ENCODE peak calls at places on chromosomes 13 and 19, in six cellular contexts. One of them, this sample, is unnamed.

GRCh38 chr19:411723-412355 is 2.9 kb upstream of the C2CD4C start:
- DNase-seq in epithelial cell of proximal tubule: no peak
- DNase-seq in GM10248: no peak
- DNase-seq in osteocyte: no peak
- DNase-seq in CD8-positive, alpha-beta T cell: no peak
- DNase-seq in fibroblast of the aortic adventitia: no peak
- DNase-seq in this sample: peak

GRCh38 chr19:52941941-52942370 is 18.7 kb upstream of the ZNF888 start:
- DNase-seq in fibroblast of the aortic adventitia: peak
- DNase-seq in CD8-positive, alpha-beta T cell: peak
- DNase-seq in epithelial cell of proximal tubule: no peak
- DNase-seq in GM10248: peak
- DNase-seq in osteocyte: no peak
- DNase-seq in this sample: peak

GRCh38 chr19:49940482-49940791 is 11.1 kb upstream of the NUP62 start:
- DNase-seq in epithelial cell of proximal tubule: no peak
- DNase-seq in CD8-positive, alpha-beta T cell: no peak
- DNase-seq in fibroblast of the aortic adventitia: no peak
- DNase-seq in GM10248: no peak
- DNase-seq in osteocyte: no peak
- DNase-seq in this sample: no peak

GRCh38 chr13:28707629-28708427 is 10.9 kb downstream of the SLC46A3 start:
- DNase-seq in CD8-positive, alpha-beta T cell: no peak
- DNase-seq in fibroblast of the aortic adventitia: peak
- DNase-seq in GM10248: peak
- DNase-seq in osteocyte: no peak
- DNase-seq in epithelial cell of proximal tubule: no peak
- DNase-seq in this sample: no peak

GRCh38 chr13:110306960-110307696 is at the start of the genes COL4A1 and COL4A2:
- DNase-seq in epithelial cell of proximal tubule: no peak
- DNase-seq in GM10248: no peak
- DNase-seq in fibroblast of the aortic adventitia: peak
- DNase-seq in osteocyte: peak
- DNase-seq in CD8-positive, alpha-beta T cell: no peak
- DNase-seq in this sample: peak

GRCh38 chr19:33186431-33186830 is 7.7 kb upstream of the LRP3 start:
- DNase-seq in fibroblast of the aortic adventitia: no peak
- DNase-seq in GM10248: no peak
- DNase-seq in epithelial cell of proximal tubule: no peak
- DNase-seq in CD8-positive, alpha-beta T cell: no peak
- DNase-seq in osteocyte: no peak
- DNase-seq in this sample: no peak

GRCh38 chr13:65932013-65932412 is 1298.1 kb downstream of the PCDH9 start:
- DNase-seq in GM10248: no peak
- DNase-seq in fibroblast of the aortic adventitia: no peak
- DNase-seq in CD8-positive, alpha-beta T cell: no peak
- DNase-seq in epithelial cell of proximal tubule: no peak
- DNase-seq in osteocyte: no peak
- DNase-seq in this sample: no peak

GRCh38 chr19:27671876-27672275 is 1541.1 kb downstream of the UQCRFS1 start:
- DNase-seq in osteocyte: no peak
- DNase-seq in CD8-positive, alpha-beta T cell: no peak
- DNase-seq in epithelial cell of proximal tubule: no peak
- DNase-seq in fibroblast of the aortic adventitia: no peak
- DNase-seq in GM10248: no peak
- DNase-seq in this sample: no peak

GRCh38 chr19:46926201-46927071 is 65.6 kb downstream of the ARHGAP35 start:
- DNase-seq in fibroblast of the aortic adventitia: no peak
- DNase-seq in osteocyte: no peak
- DNase-seq in epithelial cell of proximal tubule: no peak
- DNase-seq in CD8-positive, alpha-beta T cell: no peak
- DNase-seq in GM10248: no peak
- DNase-seq in this sample: no peak

GRCh38 chr19:56133858-56134654 is 7.0 kb upstream of the ZNF444 start:
- DNase-seq in CD8-positive, alpha-beta T cell: no peak
- DNase-seq in fibroblast of the aortic adventitia: no peak
- DNase-seq in GM10248: peak
- DNase-seq in epithelial cell of proximal tubule: no peak
- DNase-seq in osteocyte: no peak
- DNase-seq in this sample: peak

GRCh38 chr13:93227280-93227905 is 786 bp downstream of the GPC6 start:
- DNase-seq in osteocyte: no peak
- DNase-seq in epithelial cell of proximal tubule: no peak
- DNase-seq in GM10248: no peak
- DNase-seq in fibroblast of the aortic adventitia: peak
- DNase-seq in CD8-positive, alpha-beta T cell: no peak
- DNase-seq in this sample: peak

DNA sequence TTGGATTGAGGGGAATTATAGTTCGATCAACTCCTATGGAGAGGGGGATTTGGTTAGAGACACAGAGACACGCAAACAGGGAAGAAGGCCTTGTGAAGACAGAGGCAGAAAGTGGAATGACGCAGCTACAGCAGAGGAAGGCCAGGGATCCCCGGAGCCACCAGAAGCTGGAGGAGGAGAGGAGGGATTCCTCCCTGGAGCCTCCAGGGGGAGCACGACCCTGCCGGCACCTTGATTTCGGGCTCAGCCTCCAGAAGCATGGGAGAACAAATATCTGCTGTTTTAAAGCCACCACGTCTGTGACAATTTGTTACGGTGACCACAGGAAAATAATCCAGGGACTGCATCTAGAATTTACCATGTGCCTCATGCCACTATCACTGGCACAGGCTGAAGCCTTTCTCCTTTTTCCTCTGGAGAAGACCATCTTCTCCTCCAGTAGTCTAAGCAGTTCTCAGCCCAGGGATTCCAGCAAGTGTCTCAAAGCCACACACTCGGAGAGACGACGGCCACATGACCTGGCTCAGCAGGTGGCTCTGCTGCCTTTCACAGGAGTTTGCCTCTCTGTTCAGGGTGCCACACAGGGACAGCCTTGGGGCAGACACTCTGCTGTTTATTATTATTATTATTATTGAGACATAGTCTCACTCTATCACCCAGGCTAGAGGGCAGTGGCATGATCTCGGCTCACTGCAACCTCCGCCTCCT is 39.9 kb upstream of the CCNE1 start:
- DNase-seq in epithelial cell of proximal tubule: no peak
- DNase-seq in GM10248: peak
- DNase-seq in osteocyte: no peak
- DNase-seq in fibroblast of the aortic adventitia: peak
- DNase-seq in CD8-positive, alpha-beta T cell: peak
- DNase-seq in this sample: peak
- TF ChIP-seq CTCF in epithelial cell of proximal tubule: peak
- TF ChIP-seq CTCF in GM10248: peak
- TF ChIP-seq CTCF in osteocyte: peak
- TF ChIP-seq CTCF in fibroblast of the aortic adventitia: peak
- TF ChIP-seq CTCF in CD8-positive, alpha-beta T cell: peak
- TF ChIP-seq CTCF in this sample: peak

GRCh38 chr19:40335101-40335500 is 13.1 kb downstream of the C19orf47 start:
- DNase-seq in osteocyte: no peak
- DNase-seq in fibroblast of the aortic adventitia: no peak
- DNase-seq in CD8-positive, alpha-beta T cell: no peak
- DNase-seq in epithelial cell of proximal tubule: no peak
- DNase-seq in GM10248: no peak
- DNase-seq in this sample: no peak
- TF ChIP-seq CTCF in osteocyte: no peak
- TF ChIP-seq CTCF in fibroblast of the aortic adventitia: no peak
- TF ChIP-seq CTCF in CD8-positive, alpha-beta T cell: no peak
- TF ChIP-seq CTCF in epithelial cell of proximal tubule: no peak
- TF ChIP-seq CTCF in GM10248: no peak
- TF ChIP-seq CTCF in this sample: no peak

GRCh38 chr13:40749327-40749726 is 21.7 kb downstream of the MRPS31 start:
- DNase-seq in fibroblast of the aortic adventitia: peak
- DNase-seq in epithelial cell of proximal tubule: no peak
- DNase-seq in GM10248: no peak
- DNase-seq in osteocyte: no peak
- DNase-seq in CD8-positive, alpha-beta T cell: no peak
- DNase-seq in this sample: no peak
- TF ChIP-seq CTCF in fibroblast of the aortic adventitia: peak
- TF ChIP-seq CTCF in epithelial cell of proximal tubule: peak
- TF ChIP-seq CTCF in GM10248: no peak
- TF ChIP-seq CTCF in osteocyte: peak
- TF ChIP-seq CTCF in CD8-positive, alpha-beta T cell: peak
- TF ChIP-seq CTCF in this sample: no peak

GRCh38 chr19:40390084-40390742 is at the start of gene HIPK4:
- DNase-seq in fibroblast of the aortic adventitia: no peak
- DNase-seq in epithelial cell of proximal tubule: no peak
- DNase-seq in GM10248: no peak
- DNase-seq in CD8-positive, alpha-beta T cell: no peak
- DNase-seq in osteocyte: no peak
- DNase-seq in this sample: no peak

GRCh38 chr19:40387151-40387550 is 2.8 kb downstream of the HIPK4 start:
- DNase-seq in epithelial cell of proximal tubule: no peak
- DNase-seq in CD8-positive, alpha-beta T cell: no peak
- DNase-seq in osteocyte: no peak
- DNase-seq in GM10248: no peak
- DNase-seq in fibroblast of the aortic adventitia: no peak
- DNase-seq in this sample: no peak

GRCh38 chr19:40388486-40388885 is 1.5 kb downstream of the HIPK4 start:
- DNase-seq in osteocyte: no peak
- DNase-seq in epithelial cell of proximal tubule: no peak
- DNase-seq in GM10248: no peak
- DNase-seq in fibroblast of the aortic adventitia: no peak
- DNase-seq in CD8-positive, alpha-beta T cell: no peak
- DNase-seq in this sample: no peak

GRCh38 chr19:40392123-40392522 is 2.1 kb upstream of the HIPK4 start:
- DNase-seq in fibroblast of the aortic adventitia: no peak
- DNase-seq in CD8-positive, alpha-beta T cell: no peak
- DNase-seq in epithelial cell of proximal tubule: no peak
- DNase-seq in osteocyte: no peak
- DNase-seq in GM10248: no peak
- DNase-seq in this sample: no peak

DNA sequence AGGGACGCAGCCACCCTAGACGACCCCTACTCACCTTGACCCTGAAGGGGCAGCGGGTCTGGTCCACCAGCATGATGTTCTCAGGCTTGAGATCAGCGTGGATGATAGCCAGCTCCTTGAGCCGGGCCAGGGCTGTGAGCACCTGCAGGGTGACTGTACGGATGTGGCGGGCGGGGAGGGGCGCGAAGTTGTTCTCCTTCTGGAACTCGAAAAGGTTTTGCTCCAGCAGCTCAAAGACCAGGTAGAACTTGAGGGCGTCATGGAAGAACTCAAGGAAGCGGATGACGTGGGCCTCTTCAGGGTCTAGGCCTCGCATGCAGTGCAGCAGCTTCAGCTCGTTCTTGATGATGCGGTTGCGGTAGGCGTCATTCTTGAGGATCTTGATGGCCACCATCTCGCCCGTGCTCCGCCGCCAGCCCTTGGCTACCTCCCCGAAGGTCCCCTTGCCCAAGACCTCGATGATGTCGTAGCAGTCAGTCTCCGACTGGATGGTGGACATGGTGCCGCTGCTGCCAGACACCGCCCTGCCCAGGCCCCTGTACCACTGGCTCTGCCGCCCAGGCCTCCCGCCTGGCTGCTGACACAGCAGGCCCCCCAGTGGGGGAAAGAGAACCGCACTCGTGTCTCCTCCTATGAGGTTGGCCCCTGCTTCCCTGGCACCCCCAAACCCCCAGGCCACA is 437 bp downstream of the HIPK4 start:
- DNase-seq in GM10248: no peak
- DNase-seq in epithelial cell of proximal tubule: no peak
- DNase-seq in osteocyte: no peak
- DNase-seq in fibroblast of the aortic adventitia: no peak
- DNase-seq in CD8-positive, alpha-beta T cell: no peak
- DNase-seq in this sample: no peak
- TF ChIP-seq CTCF in GM10248: no peak
- TF ChIP-seq CTCF in epithelial cell of proximal tubule: no peak
- TF ChIP-seq CTCF in osteocyte: no peak
- TF ChIP-seq CTCF in fibroblast of the aortic adventitia: no peak
- TF ChIP-seq CTCF in CD8-positive, alpha-beta T cell: no peak
- TF ChIP-seq CTCF in this sample: no peak

DNA sequence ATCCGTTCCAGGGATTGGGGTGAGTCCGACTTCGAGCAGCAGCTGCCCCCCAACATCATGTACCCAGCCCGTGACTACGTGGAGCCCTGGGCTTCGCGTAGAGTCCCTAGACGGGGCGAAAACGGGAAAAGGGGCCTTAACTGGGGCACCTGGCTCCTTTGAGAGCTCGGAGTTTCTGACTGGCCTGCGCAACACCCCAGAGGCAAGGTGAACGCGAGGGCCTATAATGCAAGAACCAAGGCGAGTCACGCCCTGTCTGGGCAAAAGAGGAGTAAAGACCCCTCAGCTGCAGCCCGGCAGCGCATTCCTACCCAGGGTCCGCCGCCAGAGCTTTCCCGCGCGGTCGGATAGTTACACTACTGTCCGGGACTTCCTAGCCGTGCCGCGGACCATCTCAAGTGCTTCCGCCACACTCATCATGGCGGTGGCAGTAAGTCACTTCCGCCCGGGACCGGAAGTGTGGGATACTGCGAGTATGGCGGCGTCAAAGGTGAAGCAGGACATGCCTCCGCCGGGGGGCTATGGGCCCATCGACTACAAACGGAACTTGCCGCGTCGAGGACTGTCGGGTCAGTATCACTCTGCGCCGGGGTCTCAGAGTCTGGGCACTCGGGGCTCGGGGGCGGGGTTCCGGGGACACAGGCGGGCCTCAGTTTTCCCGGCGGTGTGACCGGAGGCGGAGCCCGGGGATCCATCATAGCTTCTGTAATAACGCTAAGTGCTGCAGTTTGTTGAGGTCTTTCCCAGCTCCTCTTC is at the start of gene NDUFA13:
- DNase-seq in osteocyte: peak
- DNase-seq in CD8-positive, alpha-beta T cell: peak
- DNase-seq in epithelial cell of proximal tubule: peak
- DNase-seq in fibroblast of the aortic adventitia: peak
- DNase-seq in GM10248: peak
- DNase-seq in this sample: peak
- TF ChIP-seq CTCF in osteocyte: peak
- TF ChIP-seq CTCF in CD8-positive, alpha-beta T cell: no peak
- TF ChIP-seq CTCF in epithelial cell of proximal tubule: peak
- TF ChIP-seq CTCF in fibroblast of the aortic adventitia: no peak
- TF ChIP-seq CTCF in GM10248: no peak
- TF ChIP-seq CTCF in this sample: no peak